ENCODE peak calls at places on chromosomes 12 and 14, in five cellular contexts. One of them, this sample, is unnamed.

GRCh38 chr12:19712041-19712440 is 272.7 kb downstream of the AEBP2 start:
- DNase-seq in K562: no peak
- DNase-seq in HepG2: no peak
- DNase-seq in H1: no peak
- DNase-seq in GM12878: no peak
- DNase-seq in this sample: no peak

GRCh38 chr14:91261115-91261514 is 16.6 kb upstream of the GPR68 start:
- DNase-seq in H1: no peak
- DNase-seq in HepG2: no peak
- DNase-seq in K562: no peak
- DNase-seq in GM12878: no peak
- DNase-seq in this sample: no peak

GRCh38 chr14:22554706-22555572 is 34.1 kb downstream of the DAD1 start:
- DNase-seq in HepG2: no peak
- DNase-seq in K562: no peak
- DNase-seq in H1: no peak
- DNase-seq in GM12878: no peak
- DNase-seq in this sample: no peak

GRCh38 chr12:67988600-67988999 is 647 bp upstream of the IFNG-AS1 start:
- DNase-seq in HepG2: no peak
- DNase-seq in GM12878: peak; percentile 69
- DNase-seq in H1: no peak
- DNase-seq in K562: no peak
- DNase-seq in this sample: no peak

GRCh38 chr12:18899162-18899561 is 161.2 kb downstream of the CAPZA3 start:
- DNase-seq in HepG2: no peak
- DNase-seq in H1: no peak
- DNase-seq in GM12878: no peak
- DNase-seq in K562: no peak
- DNase-seq in this sample: no peak

GRCh38 chr12:116773276-116773731 is 35.2 kb downstream of the RNFT2 start:
- DNase-seq in H1: peak; percentile 46
- DNase-seq in HepG2: peak; percentile 9
- DNase-seq in K562: no peak
- DNase-seq in GM12878: no peak
- DNase-seq in this sample: no peak

GRCh38 chr12:58419905-58420304 is 478.5 kb downstream of the ATP23 start:
- DNase-seq in H1: no peak
- DNase-seq in GM12878: no peak
- DNase-seq in K562: no peak
- DNase-seq in HepG2: no peak
- DNase-seq in this sample: no peak

GRCh38 chr12:53749986-53750811 is 1.6 kb downstream of the CISTR start:
- DNase-seq in HepG2: no peak
- DNase-seq in H1: no peak
- DNase-seq in K562: no peak
- DNase-seq in GM12878: no peak
- DNase-seq in this sample: no peak

GRCh38 chr12:116320839-116321238 is 43.3 kb upstream of the MED13L start:
- DNase-seq in H1: no peak
- DNase-seq in GM12878: no peak
- DNase-seq in K562: no peak
- DNase-seq in HepG2: no peak
- DNase-seq in this sample: no peak

GRCh38 chr12:3252416-3252815 is 175.2 kb downstream of the TSPAN9 start:
- DNase-seq in H1: no peak
- DNase-seq in HepG2: no peak
- DNase-seq in K562: no peak
- DNase-seq in GM12878: no peak
- DNase-seq in this sample: no peak

GRCh38 chr14:32508281-32508680 is 179.2 kb downstream of the AKAP6 start:
- DNase-seq in K562: no peak
- DNase-seq in H1: no peak
- DNase-seq in GM12878: no peak
- DNase-seq in HepG2: no peak
- DNase-seq in this sample: no peak

GRCh38 chr12:91072931-91073330 is 15.1 kb upstream of the KERA start:
- DNase-seq in K562: no peak
- DNase-seq in H1: no peak
- DNase-seq in GM12878: no peak
- DNase-seq in HepG2: no peak
- DNase-seq in this sample: no peak

GRCh38 chr12:2341871-2342270 is 289.1 kb downstream of the CACNA1C start:
- DNase-seq in K562: no peak
- DNase-seq in GM12878: no peak
- DNase-seq in H1: no peak
- DNase-seq in HepG2: no peak
- DNase-seq in this sample: no peak

GRCh38 chr12:50542448-50542847 is 37.7 kb downstream of the DIP2B start:
- DNase-seq in H1: no peak
- DNase-seq in HepG2: no peak
- DNase-seq in GM12878: no peak
- DNase-seq in K562: no peak
- DNase-seq in this sample: no peak

GRCh38 chr14:100417466-100417865 is 94.3 kb downstream of the SLC25A47 start:
- DNase-seq in HepG2: peak; percentile 55
- DNase-seq in K562: peak; percentile 69
- DNase-seq in GM12878: no peak
- DNase-seq in H1: peak; percentile 78
- DNase-seq in this sample: peak; percentile 85

GRCh38 chr12:2238111-2238510 is 185.3 kb downstream of the CACNA1C start:
- DNase-seq in K562: no peak
- DNase-seq in GM12878: no peak
- DNase-seq in H1: no peak
- DNase-seq in HepG2: no peak
- DNase-seq in this sample: no peak

GRCh38 chr12:7571253-7571652 is 67.7 kb upstream of the CD163 start:
- DNase-seq in K562: no peak
- DNase-seq in GM12878: no peak
- DNase-seq in H1: no peak
- DNase-seq in HepG2: no peak
- DNase-seq in this sample: no peak

GRCh38 chr12:88052686-88053085 is 23.5 kb upstream of the C12orf50 start:
- DNase-seq in GM12878: no peak
- DNase-seq in HepG2: peak; percentile 30
- DNase-seq in H1: no peak
- DNase-seq in K562: peak; percentile 27
- DNase-seq in this sample: peak; percentile 30

GRCh38 chr12:75208851-75209781 is 523 bp downstream of the KCNC2 start:
- DNase-seq in H1: peak; percentile 85
- DNase-seq in GM12878: no peak
- DNase-seq in HepG2: no peak
- DNase-seq in K562: no peak
- DNase-seq in this sample: peak; percentile 46

GRCh38 chr12:6632026-6632978 is 3.5 kb downstream of the LPAR5 start:
- DNase-seq in H1: no peak
- DNase-seq in GM12878: peak; percentile 81
- DNase-seq in HepG2: no peak
- DNase-seq in K562: no peak
- DNase-seq in this sample: peak; percentile 43

GRCh38 chr12:104582739-104583138 is 126.0 kb downstream of the CHST11 start:
- DNase-seq in K562: no peak
- DNase-seq in GM12878: peak; percentile 76
- DNase-seq in H1: no peak
- DNase-seq in HepG2: no peak
- DNase-seq in this sample: no peak

GRCh38 chr14:32004300-32004699 is 72.8 kb upstream of the ARHGAP5 start:
- DNase-seq in H1: no peak
- DNase-seq in K562: no peak
- DNase-seq in GM12878: no peak
- DNase-seq in HepG2: peak; percentile 41
- DNase-seq in this sample: no peak

GRCh38 chr12:122722347-122722746 is 5.7 kb upstream of the HCAR3 start:
- DNase-seq in GM12878: no peak
- DNase-seq in H1: no peak
- DNase-seq in HepG2: no peak
- DNase-seq in K562: no peak
- DNase-seq in this sample: no peak

GRCh38 chr12:115598827-115599226 is 678.7 kb downstream of the MED13L start:
- DNase-seq in H1: no peak
- DNase-seq in K562: no peak
- DNase-seq in GM12878: no peak
- DNase-seq in HepG2: no peak
- DNase-seq in this sample: no peak

GRCh38 chr14:58836303-58836702 is 198.5 kb downstream of the DACT1 start:
- DNase-seq in H1: no peak
- DNase-seq in K562: no peak
- DNase-seq in GM12878: no peak
- DNase-seq in HepG2: no peak
- DNase-seq in this sample: no peak

GRCh38 chr12:82555699-82556098 is 131.0 kb upstream of the TMTC2 start:
- DNase-seq in K562: no peak
- DNase-seq in H1: no peak
- DNase-seq in HepG2: no peak
- DNase-seq in GM12878: no peak
- DNase-seq in this sample: peak; percentile 3

GRCh38 chr12:80512781-80513180 is 68.7 kb downstream of the PTPRQ start:
- DNase-seq in HepG2: no peak
- DNase-seq in H1: peak; percentile 50
- DNase-seq in GM12878: no peak
- DNase-seq in K562: no peak
- DNase-seq in this sample: no peak

GRCh38 chr12:56766535-56766934 is 3.4 kb downstream of the HSD17B6 start:
- DNase-seq in K562: no peak
- DNase-seq in HepG2: no peak
- DNase-seq in GM12878: peak; percentile 70
- DNase-seq in H1: no peak
- DNase-seq in this sample: no peak

GRCh38 chr12:2739832-2740641 is 54.7 kb upstream of the FKBP4 start:
- DNase-seq in HepG2: peak; percentile 32
- DNase-seq in H1: no peak
- DNase-seq in GM12878: no peak
- DNase-seq in K562: no peak
- DNase-seq in this sample: peak; percentile 46

GRCh38 chr14:92397140-92397815 is 74.3 kb downstream of the SLC24A4 start:
- DNase-seq in HepG2: no peak
- DNase-seq in GM12878: no peak
- DNase-seq in K562: no peak
- DNase-seq in H1: no peak
- DNase-seq in this sample: no peak

GRCh38 chr12:98002887-98003493 is 512.4 kb upstream of the TMPO start:
- DNase-seq in HepG2: peak; percentile 36
- DNase-seq in GM12878: no peak
- DNase-seq in K562: peak; percentile 20
- DNase-seq in H1: peak; percentile 75
- DNase-seq in this sample: peak; percentile 42

GRCh38 chr14:61331992-61332657 is 10.7 kb downstream of the PRKCH start:
- DNase-seq in K562: no peak
- DNase-seq in HepG2: no peak
- DNase-seq in GM12878: no peak
- DNase-seq in H1: no peak
- DNase-seq in this sample: no peak

GRCh38 chr12:6684609-6685008 is 4.6 kb downstream of the ZNF384 start:
- DNase-seq in H1: peak; percentile 54
- DNase-seq in GM12878: no peak
- DNase-seq in HepG2: peak; percentile 57
- DNase-seq in K562: peak; percentile 32
- DNase-seq in this sample: peak; percentile 62

GRCh38 chr12:93243689-93244513 is 133.8 kb upstream of the NUDT4 start:
- DNase-seq in H1: no peak
- DNase-seq in K562: no peak
- DNase-seq in GM12878: peak; percentile 75
- DNase-seq in HepG2: peak; percentile 89
- DNase-seq in this sample: peak; percentile 12

GRCh38 chr12:84822541-84822940 is 90.1 kb downstream of the SLC6A15 start:
- DNase-seq in GM12878: no peak
- DNase-seq in HepG2: no peak
- DNase-seq in K562: no peak
- DNase-seq in H1: no peak
- DNase-seq in this sample: no peak

GRCh38 chr14:105478624-105479305 is 4.1 kb downstream of the CRIP2 start:
- DNase-seq in H1: no peak
- DNase-seq in HepG2: no peak
- DNase-seq in K562: no peak
- DNase-seq in GM12878: no peak
- DNase-seq in this sample: no peak
- TF ChIP-seq TAF1 in H1: no peak
- TF ChIP-seq TAF1 in HepG2: no peak
- TF ChIP-seq TAF1 in K562: no peak
- TF ChIP-seq TAF1 in GM12878: no peak
- TF ChIP-seq TAF1 in this sample: no peak

GRCh38 chr12:86662464-86662863 is 406.3 kb upstream of the MGAT4C start:
- DNase-seq in H1: no peak
- DNase-seq in HepG2: no peak
- DNase-seq in GM12878: no peak
- DNase-seq in K562: no peak
- DNase-seq in this sample: no peak

GRCh38 chr12:86658303-86658702 is 402.1 kb upstream of the MGAT4C start:
- DNase-seq in K562: no peak
- DNase-seq in HepG2: no peak
- DNase-seq in GM12878: no peak
- DNase-seq in H1: no peak
- DNase-seq in this sample: no peak

GRCh38 chr12:86660488-86661171 is 404.4 kb upstream of the MGAT4C start:
- DNase-seq in K562: no peak
- DNase-seq in GM12878: no peak
- DNase-seq in HepG2: no peak
- DNase-seq in H1: no peak
- DNase-seq in this sample: no peak

GRCh38 chr12:86663173-86663572 is 407.0 kb upstream of the MGAT4C start:
- DNase-seq in H1: no peak
- DNase-seq in GM12878: no peak
- DNase-seq in HepG2: no peak
- DNase-seq in K562: no peak
- DNase-seq in this sample: no peak

DNA sequence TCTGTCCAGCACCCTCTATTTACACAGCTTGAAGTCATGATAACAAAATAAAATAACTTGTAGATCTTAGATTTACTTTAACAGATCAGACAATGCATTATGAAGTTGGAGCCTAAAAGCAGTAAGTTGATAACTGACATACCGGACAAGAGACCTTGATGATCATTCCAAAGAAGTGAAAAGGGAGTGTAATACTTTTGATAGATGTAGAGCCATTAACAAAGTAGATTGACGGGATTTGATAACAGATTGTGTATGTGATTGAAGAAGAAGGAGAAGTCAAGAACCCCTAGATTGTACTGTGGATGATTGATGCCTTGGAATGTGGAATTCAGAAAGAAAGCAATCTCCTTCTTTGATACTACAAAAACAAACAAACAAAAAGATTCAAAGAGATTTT is 403.8 kb upstream of the MGAT4C start:
- DNase-seq in H1: no peak
- DNase-seq in K562: no peak
- DNase-seq in GM12878: no peak
- DNase-seq in HepG2: no peak
- DNase-seq in this sample: no peak
- TF ChIP-seq RFX5 in H1: no peak
- TF ChIP-seq RFX5 in K562: no peak
- TF ChIP-seq RFX5 in GM12878: no peak
- TF ChIP-seq RFX5 in HepG2: no peak
- TF ChIP-seq RFX5 in this sample: no peak

GRCh38 chr12:851343-851742 is 98.2 kb downstream of the RAD52 start:
- DNase-seq in GM12878: no peak
- DNase-seq in K562: no peak
- DNase-seq in H1: no peak
- DNase-seq in HepG2: no peak
- DNase-seq in this sample: no peak
- TF ChIP-seq TAF1 in GM12878: no peak
- TF ChIP-seq TAF1 in K562: no peak
- TF ChIP-seq TAF1 in H1: no peak
- TF ChIP-seq TAF1 in HepG2: no peak
- TF ChIP-seq TAF1 in this sample: no peak

GRCh38 chr12:65823481-65824313 is 586 bp upstream of the HMGA2 start:
- DNase-seq in HepG2: peak; percentile 76
- DNase-seq in GM12878: no peak
- DNase-seq in K562: no peak
- DNase-seq in H1: peak; percentile 72
- DNase-seq in this sample: peak; percentile 41
- TF ChIP-seq RFX5 in HepG2: no peak
- TF ChIP-seq RFX5 in GM12878: no peak
- TF ChIP-seq RFX5 in K562: no peak
- TF ChIP-seq RFX5 in H1: no peak
- TF ChIP-seq RFX5 in this sample: no peak